ENCODE peak calls at places on chromosomes 6 and 20, in eight cellular contexts. One of them, this sample, is unnamed. For H3K4me1, the result is how much of the 10 kb centered on the place peaks cover.

GRCh38 chr6:87825865-87826264 is 123.8 kb upstream of the AKIRIN2 start:
- DNase-seq in fibroblast of lung: no peak
- DNase-seq in hepatocyte: no peak
- DNase-seq in testis: no peak
- DNase-seq in breast epithelium: no peak
- DNase-seq in CD8-positive, alpha-beta T cell: no peak
- DNase-seq in heart left ventricle: no peak
- DNase-seq in IMR-90: no peak
- DNase-seq in this sample: no peak

GRCh38 chr6:51704932-51705540 is 382.4 kb downstream of the PKHD1 start:
- DNase-seq in hepatocyte: no peak
- DNase-seq in fibroblast of lung: no peak
- DNase-seq in heart left ventricle: no peak
- DNase-seq in testis: no peak
- DNase-seq in breast epithelium: no peak
- DNase-seq in CD8-positive, alpha-beta T cell: no peak
- DNase-seq in IMR-90: no peak
- DNase-seq in this sample: peak

GRCh38 chr6:47435254-47435612 is 42.4 kb upstream of the CD2AP start:
- DNase-seq in IMR-90: no peak
- DNase-seq in heart left ventricle: no peak
- DNase-seq in fibroblast of lung: no peak
- DNase-seq in breast epithelium: no peak
- DNase-seq in testis: no peak
- DNase-seq in hepatocyte: no peak
- DNase-seq in CD8-positive, alpha-beta T cell: no peak
- DNase-seq in this sample: no peak

GRCh38 chr6:33663727-33664449 is 42.8 kb downstream of the ITPR3 start:
- DNase-seq in breast epithelium: no peak
- DNase-seq in heart left ventricle: peak
- DNase-seq in CD8-positive, alpha-beta T cell: no peak
- DNase-seq in testis: no peak
- DNase-seq in hepatocyte: no peak
- DNase-seq in fibroblast of lung: no peak
- DNase-seq in IMR-90: no peak
- DNase-seq in this sample: no peak

GRCh38 chr6:139970591-139970991 is 596.1 kb upstream of the CITED2 start:
- DNase-seq in hepatocyte: no peak
- DNase-seq in fibroblast of lung: peak
- DNase-seq in breast epithelium: no peak
- DNase-seq in heart left ventricle: no peak
- DNase-seq in testis: no peak
- DNase-seq in IMR-90: peak
- DNase-seq in CD8-positive, alpha-beta T cell: no peak
- DNase-seq in this sample: no peak

GRCh38 chr6:112780498-112781096 is 433.5 kb downstream of the RFPL4B start:
- DNase-seq in CD8-positive, alpha-beta T cell: no peak
- DNase-seq in fibroblast of lung: peak
- DNase-seq in hepatocyte: peak
- DNase-seq in heart left ventricle: peak
- DNase-seq in IMR-90: peak
- DNase-seq in testis: peak
- DNase-seq in breast epithelium: peak
- DNase-seq in this sample: peak

GRCh38 chr6:3844097-3844463 is 5.1 kb upstream of the FAM50B start:
- DNase-seq in testis: no peak
- DNase-seq in CD8-positive, alpha-beta T cell: no peak
- DNase-seq in breast epithelium: no peak
- DNase-seq in heart left ventricle: no peak
- DNase-seq in IMR-90: peak
- DNase-seq in fibroblast of lung: peak
- DNase-seq in hepatocyte: no peak
- DNase-seq in this sample: no peak

GRCh38 chr6:166532302-166532701 is 54.2 kb downstream of the RAMACL start:
- DNase-seq in hepatocyte: no peak
- DNase-seq in breast epithelium: no peak
- DNase-seq in testis: no peak
- DNase-seq in heart left ventricle: no peak
- DNase-seq in IMR-90: no peak
- DNase-seq in CD8-positive, alpha-beta T cell: no peak
- DNase-seq in fibroblast of lung: no peak
- DNase-seq in this sample: no peak

GRCh38 chr20:41872986-41873385 is 254.8 kb upstream of the CHD6 start:
- DNase-seq in breast epithelium: no peak
- DNase-seq in heart left ventricle: no peak
- DNase-seq in testis: no peak
- DNase-seq in fibroblast of lung: no peak
- DNase-seq in CD8-positive, alpha-beta T cell: no peak
- DNase-seq in hepatocyte: no peak
- DNase-seq in IMR-90: no peak
- DNase-seq in this sample: no peak

GRCh38 chr20:62953839-62954703 is 1.6 kb downstream of the SLC17A9 start:
- DNase-seq in CD8-positive, alpha-beta T cell: peak
- DNase-seq in breast epithelium: no peak
- DNase-seq in IMR-90: peak
- DNase-seq in testis: peak
- DNase-seq in hepatocyte: peak
- DNase-seq in heart left ventricle: peak
- DNase-seq in fibroblast of lung: peak
- DNase-seq in this sample: no peak

GRCh38 chr20:43906505-43907034 is 8.1 kb upstream of the TOX2 start:
- DNase-seq in heart left ventricle: no peak
- DNase-seq in testis: no peak
- DNase-seq in fibroblast of lung: no peak
- DNase-seq in CD8-positive, alpha-beta T cell: no peak
- DNase-seq in hepatocyte: no peak
- DNase-seq in breast epithelium: no peak
- DNase-seq in IMR-90: no peak
- DNase-seq in this sample: no peak

GRCh38 chr6:142833054-142833453 is 111.9 kb downstream of the HIVEP2 start:
- DNase-seq in CD8-positive, alpha-beta T cell: no peak
- DNase-seq in fibroblast of lung: peak
- DNase-seq in breast epithelium: no peak
- DNase-seq in testis: no peak
- DNase-seq in IMR-90: peak
- DNase-seq in heart left ventricle: no peak
- DNase-seq in hepatocyte: no peak
- DNase-seq in this sample: peak

GRCh38 chr20:825710-826421 is 7.6 kb upstream of the FAM110A start:
- DNase-seq in CD8-positive, alpha-beta T cell: no peak
- DNase-seq in IMR-90: peak
- DNase-seq in fibroblast of lung: peak
- DNase-seq in hepatocyte: no peak
- DNase-seq in breast epithelium: peak
- DNase-seq in heart left ventricle: no peak
- DNase-seq in testis: peak
- DNase-seq in this sample: no peak

GRCh38 chr6:6878921-6879585 is 228.7 kb upstream of the RREB1 start:
- DNase-seq in hepatocyte: peak
- DNase-seq in IMR-90: peak
- DNase-seq in fibroblast of lung: peak
- DNase-seq in testis: no peak
- DNase-seq in CD8-positive, alpha-beta T cell: no peak
- DNase-seq in heart left ventricle: no peak
- DNase-seq in breast epithelium: no peak
- DNase-seq in this sample: peak

GRCh38 chr6:138821519-138821918 is 25.6 kb downstream of the ECT2L start:
- DNase-seq in IMR-90: no peak
- DNase-seq in heart left ventricle: no peak
- DNase-seq in CD8-positive, alpha-beta T cell: no peak
- DNase-seq in hepatocyte: no peak
- DNase-seq in breast epithelium: no peak
- DNase-seq in testis: no peak
- DNase-seq in fibroblast of lung: no peak
- DNase-seq in this sample: no peak

GRCh38 chr20:59153355-59153681 is 10.3 kb upstream of the ZNF831 start:
- DNase-seq in heart left ventricle: no peak
- DNase-seq in testis: peak
- DNase-seq in hepatocyte: no peak
- DNase-seq in CD8-positive, alpha-beta T cell: no peak
- DNase-seq in breast epithelium: peak
- DNase-seq in IMR-90: no peak
- DNase-seq in fibroblast of lung: no peak
- DNase-seq in this sample: no peak

GRCh38 chr6:96841241-96841824 is 4.1 kb upstream of the GPR63 start:
- DNase-seq in hepatocyte: no peak
- DNase-seq in testis: no peak
- DNase-seq in fibroblast of lung: no peak
- DNase-seq in CD8-positive, alpha-beta T cell: no peak
- DNase-seq in IMR-90: no peak
- DNase-seq in heart left ventricle: no peak
- DNase-seq in breast epithelium: no peak
- DNase-seq in this sample: no peak
- TF ChIP-seq CTCF in hepatocyte: no peak
- TF ChIP-seq CTCF in testis: no peak
- TF ChIP-seq CTCF in fibroblast of lung: no peak
- TF ChIP-seq CTCF in CD8-positive, alpha-beta T cell: no peak
- TF ChIP-seq CTCF in IMR-90: no peak
- TF ChIP-seq CTCF in heart left ventricle: no peak
- TF ChIP-seq CTCF in breast epithelium: no peak
- TF ChIP-seq CTCF in this sample: no peak

GRCh38 chr6:130447374-130447773 is 81.6 kb downstream of the TMEM200A start:
- DNase-seq in IMR-90: no peak
- DNase-seq in testis: no peak
- DNase-seq in hepatocyte: no peak
- DNase-seq in fibroblast of lung: peak
- DNase-seq in heart left ventricle: no peak
- DNase-seq in CD8-positive, alpha-beta T cell: no peak
- DNase-seq in breast epithelium: no peak
- DNase-seq in this sample: peak
- H3K27ac ChIP-seq in IMR-90: no peak
- H3K27ac ChIP-seq in testis: no peak
- H3K27ac ChIP-seq in hepatocyte: no peak
- H3K27ac ChIP-seq in fibroblast of lung: no peak
- H3K27ac ChIP-seq in heart left ventricle: no peak
- H3K27ac ChIP-seq in CD8-positive, alpha-beta T cell: no peak
- H3K27ac ChIP-seq in breast epithelium: no peak
- H3K27ac ChIP-seq in this sample: no peak

GRCh38 chr6:106085984-106086832 is at the start of gene PRDM1:
- DNase-seq in IMR-90: peak
- DNase-seq in testis: peak
- DNase-seq in CD8-positive, alpha-beta T cell: peak
- DNase-seq in fibroblast of lung: peak
- DNase-seq in breast epithelium: peak
- DNase-seq in hepatocyte: peak
- DNase-seq in heart left ventricle: peak
- DNase-seq in this sample: peak
- H3K4me1 ChIP-seq in IMR-90: under half
- H3K4me1 ChIP-seq in testis: under half
- H3K4me1 ChIP-seq in CD8-positive, alpha-beta T cell: under half
- H3K4me1 ChIP-seq in fibroblast of lung: under half
- H3K4me1 ChIP-seq in breast epithelium: under half
- H3K4me1 ChIP-seq in hepatocyte: under half
- H3K4me1 ChIP-seq in heart left ventricle: half or more
- H3K4me1 ChIP-seq in this sample: half or more

GRCh38 chr6:111673086-111673485 is 67.4 kb upstream of the TRAF3IP2 start:
- DNase-seq in CD8-positive, alpha-beta T cell: no peak
- DNase-seq in testis: no peak
- DNase-seq in hepatocyte: no peak
- DNase-seq in heart left ventricle: no peak
- DNase-seq in IMR-90: no peak
- DNase-seq in fibroblast of lung: peak
- DNase-seq in breast epithelium: no peak
- DNase-seq in this sample: no peak

GRCh38 chr6:111676383-111676782 is 70.7 kb upstream of the TRAF3IP2 start:
- DNase-seq in hepatocyte: peak
- DNase-seq in CD8-positive, alpha-beta T cell: no peak
- DNase-seq in breast epithelium: no peak
- DNase-seq in testis: no peak
- DNase-seq in IMR-90: no peak
- DNase-seq in fibroblast of lung: no peak
- DNase-seq in heart left ventricle: no peak
- DNase-seq in this sample: no peak

GRCh38 chr6:111674882-111675281 is 69.2 kb upstream of the TRAF3IP2 start:
- DNase-seq in hepatocyte: no peak
- DNase-seq in heart left ventricle: no peak
- DNase-seq in fibroblast of lung: no peak
- DNase-seq in CD8-positive, alpha-beta T cell: no peak
- DNase-seq in breast epithelium: no peak
- DNase-seq in testis: no peak
- DNase-seq in IMR-90: no peak
- DNase-seq in this sample: no peak

GRCh38 chr6:111673871-111674270 is 68.2 kb upstream of the TRAF3IP2 start:
- DNase-seq in CD8-positive, alpha-beta T cell: no peak
- DNase-seq in hepatocyte: no peak
- DNase-seq in breast epithelium: no peak
- DNase-seq in IMR-90: no peak
- DNase-seq in heart left ventricle: no peak
- DNase-seq in fibroblast of lung: no peak
- DNase-seq in testis: no peak
- DNase-seq in this sample: no peak

GRCh38 chr6:111674413-111674812 is 68.7 kb upstream of the TRAF3IP2 start:
- DNase-seq in breast epithelium: no peak
- DNase-seq in fibroblast of lung: no peak
- DNase-seq in testis: no peak
- DNase-seq in IMR-90: no peak
- DNase-seq in CD8-positive, alpha-beta T cell: no peak
- DNase-seq in heart left ventricle: no peak
- DNase-seq in hepatocyte: no peak
- DNase-seq in this sample: no peak
- TF ChIP-seq CTCF in breast epithelium: no peak
- TF ChIP-seq CTCF in fibroblast of lung: no peak
- TF ChIP-seq CTCF in testis: no peak
- TF ChIP-seq CTCF in IMR-90: no peak
- TF ChIP-seq CTCF in CD8-positive, alpha-beta T cell: no peak
- TF ChIP-seq CTCF in heart left ventricle: no peak
- TF ChIP-seq CTCF in hepatocyte: no peak
- TF ChIP-seq CTCF in this sample: no peak

GRCh38 chr6:2509746-2510145 is 241.0 kb downstream of the MYLK4 start:
- DNase-seq in breast epithelium: no peak
- DNase-seq in testis: no peak
- DNase-seq in CD8-positive, alpha-beta T cell: no peak
- DNase-seq in fibroblast of lung: no peak
- DNase-seq in IMR-90: peak
- DNase-seq in heart left ventricle: no peak
- DNase-seq in hepatocyte: no peak
- DNase-seq in this sample: no peak

GRCh38 chr6:2504495-2505064 is 246.1 kb downstream of the MYLK4 start:
- DNase-seq in heart left ventricle: no peak
- DNase-seq in CD8-positive, alpha-beta T cell: no peak
- DNase-seq in testis: no peak
- DNase-seq in IMR-90: no peak
- DNase-seq in breast epithelium: no peak
- DNase-seq in fibroblast of lung: no peak
- DNase-seq in hepatocyte: no peak
- DNase-seq in this sample: no peak

GRCh38 chr6:2507638-2508037 is 243.1 kb downstream of the MYLK4 start:
- DNase-seq in hepatocyte: no peak
- DNase-seq in testis: no peak
- DNase-seq in breast epithelium: no peak
- DNase-seq in heart left ventricle: no peak
- DNase-seq in fibroblast of lung: no peak
- DNase-seq in CD8-positive, alpha-beta T cell: no peak
- DNase-seq in IMR-90: no peak
- DNase-seq in this sample: no peak

GRCh38 chr6:2505624-2506023 is 245.1 kb downstream of the MYLK4 start:
- DNase-seq in CD8-positive, alpha-beta T cell: no peak
- DNase-seq in fibroblast of lung: no peak
- DNase-seq in hepatocyte: no peak
- DNase-seq in testis: peak
- DNase-seq in heart left ventricle: no peak
- DNase-seq in breast epithelium: no peak
- DNase-seq in IMR-90: no peak
- DNase-seq in this sample: no peak

GRCh38 chr6:2507016-2507415 is 243.7 kb downstream of the MYLK4 start:
- DNase-seq in breast epithelium: no peak
- DNase-seq in CD8-positive, alpha-beta T cell: no peak
- DNase-seq in testis: no peak
- DNase-seq in heart left ventricle: no peak
- DNase-seq in hepatocyte: no peak
- DNase-seq in IMR-90: no peak
- DNase-seq in fibroblast of lung: no peak
- DNase-seq in this sample: peak
- H3K27ac ChIP-seq in breast epithelium: peak
- H3K27ac ChIP-seq in CD8-positive, alpha-beta T cell: no peak
- H3K27ac ChIP-seq in testis: no peak
- H3K27ac ChIP-seq in heart left ventricle: no peak
- H3K27ac ChIP-seq in hepatocyte: no peak
- H3K27ac ChIP-seq in IMR-90: no peak
- H3K27ac ChIP-seq in fibroblast of lung: no peak
- H3K27ac ChIP-seq in this sample: peak